ENCODE peak calls at places on chromosomes 5 and 9, in six cellular contexts. B is naive B cell; Q is hypothalamus; W is kidney epithelial cell; L is AG08395; H is activated T-cell treated with anti-CD3 and anti-CD28 coated beads, Interleukin-2, amount 50 U/mL, for 72 hours. P is an unnamed sample.

GRCh38 chr9:98367371-98367900 is 112.0 kb upstream of the TBC1D2 start:
- DNase-seq in W (no peak), Q (no peak), B (no peak), H (no peak), L (no peak), P (no peak)

GRCh38 chr5:172123269-172123692 is 64.7 kb downstream of the STK10 start:
- DNase-seq in W (no peak), Q (peak; percentile 39), H (no peak), L (peak; percentile 93), B (no peak), P (no peak)

GRCh38 chr5:146884230-146884629 is 5.7 kb upstream of the PPP2R2B start:
- DNase-seq in B (no peak), W (no peak), H (no peak), Q (no peak), L (no peak), P (no peak)

GRCh38 chr5:110441035-110441434 is 285.4 kb downstream of the TMEM232 start:
- DNase-seq in Q (no peak), W (no peak), B (no peak), H (no peak), L (peak; percentile 49), P (no peak)

GRCh38 chr5:72355706-72356299 is 35.6 kb downstream of the PTCD2 start:
- DNase-seq in L (peak; percentile 71), Q (no peak), H (no peak), W (no peak), B (no peak), P (no peak)

GRCh38 chr9:24846248-24846912 is 300.7 kb upstream of the IZUMO3 start:
- DNase-seq in H (no peak), W (no peak), L (no peak), B (peak; percentile 12), Q (no peak), P (no peak)

GRCh38 chr9:100689635-100690034 is 111.8 kb downstream of the CAVIN4 start:
- DNase-seq in B (no peak), Q (no peak), L (no peak), W (no peak), H (peak; percentile 5), P (no peak)

GRCh38 chr9:128459011-128459410 is 3.2 kb downstream of the ODF2 start:
- DNase-seq in L (no peak), W (no peak), B (no peak), Q (no peak), H (no peak), P (no peak)

GRCh38 chr5:32833621-32834102 is 122.5 kb downstream of the NPR3 start:
- DNase-seq in L (no peak), Q (no peak), B (no peak), H (no peak), W (no peak), P (no peak)

GRCh38 chr9:104276709-104277245 is 182.7 kb downstream of the SMC2 start:
- DNase-seq in W (no peak), Q (no peak), H (no peak), L (no peak), B (no peak), P (no peak)

GRCh38 chr9:110869931-110870330 is 168.3 kb downstream of the LPAR1 start:
- DNase-seq in Q (no peak), B (no peak), W (no peak), L (no peak), H (no peak), P (no peak)

GRCh38 chr9:137304383-137305059 is 2.5 kb upstream of the NRARP start:
- DNase-seq in L (no peak), Q (no peak), H (no peak), B (no peak), W (no peak), P (no peak)

GRCh38 chr5:483434-484184 is 40.6 kb downstream of the EXOC3 start:
- DNase-seq in Q (no peak), W (no peak), B (no peak), L (no peak), H (no peak), P (no peak)

GRCh38 chr5:27473300-27474053 is 435.1 kb upstream of the CDH9 start:
- DNase-seq in B (no peak), L (no peak), Q (no peak), W (no peak), H (no peak), P (no peak)

GRCh38 chr5:36552626-36553393 is 53.6 kb upstream of the SLC1A3 start:
- DNase-seq in Q (no peak), W (peak; percentile 16), L (no peak), B (no peak), H (no peak), P (no peak)

GRCh38 chr5:124160265-124160664 is 586.2 kb downstream of the ZNF608 start:
- DNase-seq in Q (no peak), B (no peak), L (no peak), H (no peak), W (no peak), P (no peak)

GRCh38 chr5:120096413-120096812 is 367.7 kb upstream of the PRR16 start:
- DNase-seq in B (no peak), Q (no peak), L (no peak), W (peak; percentile 12), H (no peak), P (no peak)

GRCh38 chr9:133991964-133992779 is at the start of gene VAV2:
- DNase-seq in H (peak; percentile 60), Q (no peak), L (peak; percentile 59), B (peak; percentile 68), W (no peak), P (peak; percentile 30)

GRCh38 chr5:181052526-181052927 is 12.5 kb downstream of the BTNL9 start:
- DNase-seq in B (peak; percentile 7), H (peak; percentile 35), Q (no peak), L (no peak), W (no peak), P (no peak)

GRCh38 chr5:476102-476813 is 33.3 kb downstream of the EXOC3 start:
- DNase-seq in L (no peak), Q (no peak), H (no peak), W (no peak), B (no peak), P (no peak)

GRCh38 chr5:115227281-115227680 is 35.4 kb downstream of the PGGT1B start:
- DNase-seq in L (no peak), Q (no peak), B (no peak), W (no peak), H (no peak), P (no peak)

GRCh38 chr9:107488400-107489143 is 997 bp downstream of the KLF4 start:
- DNase-seq in L (peak; percentile 62), H (peak; percentile 41), Q (peak; percentile 37), W (no peak), B (peak; percentile 71), P (no peak)

P was measured in activated naive CD4-positive, alpha-beta T cell.